ENCODE peak calls at places on chromosomes 11 and 22, in five cellular contexts. One of them, this sample, is unnamed.

GRCh38 chr11:110438017-110438416 is 8.3 kb downstream of the FDX1 start:
- DNase-seq in AG09309: no peak
- DNase-seq in activated B cell treated with CpG ODN at 0.5 μM for 24 hours: no peak
- DNase-seq in A549: no peak
- DNase-seq in Peyer's patch: no peak
- DNase-seq in this sample: no peak

GRCh38 chr11:16607675-16608644 is 130.5 kb upstream of the C11orf58 start:
- DNase-seq in A549: no peak
- DNase-seq in activated B cell treated with CpG ODN at 0.5 μM for 24 hours: no peak
- DNase-seq in AG09309: no peak
- DNase-seq in Peyer's patch: peak
- DNase-seq in this sample: no peak

GRCh38 chr11:45665206-45665932 is at the start of gene CHST1:
- DNase-seq in A549: no peak
- DNase-seq in AG09309: no peak
- DNase-seq in Peyer's patch: peak
- DNase-seq in activated B cell treated with CpG ODN at 0.5 μM for 24 hours: no peak
- DNase-seq in this sample: peak

GRCh38 chr11:69981119-69981770 is 96.9 kb upstream of the ANO1 start:
- DNase-seq in activated B cell treated with CpG ODN at 0.5 μM for 24 hours: no peak
- DNase-seq in A549: no peak
- DNase-seq in Peyer's patch: no peak
- DNase-seq in AG09309: no peak
- DNase-seq in this sample: no peak

GRCh38 chr11:2512431-2513407 is 67.9 kb downstream of the KCNQ1 start:
- DNase-seq in activated B cell treated with CpG ODN at 0.5 μM for 24 hours: peak
- DNase-seq in A549: no peak
- DNase-seq in Peyer's patch: peak
- DNase-seq in AG09309: no peak
- DNase-seq in this sample: no peak

GRCh38 chr11:18633256-18634139 is 644 bp downstream of the SPTY2D1 start:
- DNase-seq in Peyer's patch: no peak
- DNase-seq in activated B cell treated with CpG ODN at 0.5 μM for 24 hours: no peak
- DNase-seq in AG09309: no peak
- DNase-seq in A549: no peak
- DNase-seq in this sample: no peak

GRCh38 chr22:33756508-33756949 is 163.7 kb downstream of the LARGE1 start:
- DNase-seq in Peyer's patch: no peak
- DNase-seq in AG09309: no peak
- DNase-seq in A549: no peak
- DNase-seq in activated B cell treated with CpG ODN at 0.5 μM for 24 hours: no peak
- DNase-seq in this sample: no peak

GRCh38 chr11:74013141-74013540 is 4.3 kb upstream of the UCP3 start:
- DNase-seq in AG09309: no peak
- DNase-seq in Peyer's patch: no peak
- DNase-seq in activated B cell treated with CpG ODN at 0.5 μM for 24 hours: no peak
- DNase-seq in A549: no peak
- DNase-seq in this sample: no peak

GRCh38 chr22:17818166-17818565 is 43.9 kb upstream of the BID start:
- DNase-seq in activated B cell treated with CpG ODN at 0.5 μM for 24 hours: no peak
- DNase-seq in Peyer's patch: no peak
- DNase-seq in A549: no peak
- DNase-seq in AG09309: no peak
- DNase-seq in this sample: no peak

GRCh38 chr11:76657139-76657823 is 13.3 kb downstream of the LRRC32 start:
- DNase-seq in A549: no peak
- DNase-seq in activated B cell treated with CpG ODN at 0.5 μM for 24 hours: peak
- DNase-seq in Peyer's patch: peak
- DNase-seq in AG09309: no peak
- DNase-seq in this sample: no peak

GRCh38 chr11:62548545-62549335 is 2.1 kb upstream of the AHNAK start:
- DNase-seq in activated B cell treated with CpG ODN at 0.5 μM for 24 hours: no peak
- DNase-seq in AG09309: no peak
- DNase-seq in A549: peak
- DNase-seq in Peyer's patch: no peak
- DNase-seq in this sample: no peak

GRCh38 chr22:35314161-35314942 is 14.7 kb downstream of the TOM1 start:
- DNase-seq in AG09309: no peak
- DNase-seq in Peyer's patch: peak
- DNase-seq in A549: no peak
- DNase-seq in activated B cell treated with CpG ODN at 0.5 μM for 24 hours: peak
- DNase-seq in this sample: no peak

GRCh38 chr11:34997872-34998548 is 81.6 kb downstream of the PDHX start:
- DNase-seq in activated B cell treated with CpG ODN at 0.5 μM for 24 hours: no peak
- DNase-seq in AG09309: no peak
- DNase-seq in Peyer's patch: no peak
- DNase-seq in A549: no peak
- DNase-seq in this sample: no peak

GRCh38 chr11:128095459-128096096 is 491.8 kb downstream of the ETS1 start:
- DNase-seq in activated B cell treated with CpG ODN at 0.5 μM for 24 hours: no peak
- DNase-seq in Peyer's patch: no peak
- DNase-seq in AG09309: peak
- DNase-seq in A549: no peak
- DNase-seq in this sample: no peak

GRCh38 chr22:48240165-48240934 is 1477.9 kb downstream of the TBC1D22A start:
- DNase-seq in Peyer's patch: no peak
- DNase-seq in activated B cell treated with CpG ODN at 0.5 μM for 24 hours: no peak
- DNase-seq in A549: no peak
- DNase-seq in AG09309: no peak
- DNase-seq in this sample: no peak

GRCh38 chr11:102244681-102245409 is 72.4 kb upstream of the BIRC3 start:
- DNase-seq in Peyer's patch: no peak
- DNase-seq in activated B cell treated with CpG ODN at 0.5 μM for 24 hours: no peak
- DNase-seq in A549: peak
- DNase-seq in AG09309: no peak
- DNase-seq in this sample: no peak

GRCh38 chr22:23414727-23415489 is 165.2 kb downstream of the IGLL1 start:
- DNase-seq in activated B cell treated with CpG ODN at 0.5 μM for 24 hours: no peak
- DNase-seq in Peyer's patch: no peak
- DNase-seq in AG09309: no peak
- DNase-seq in A549: no peak
- DNase-seq in this sample: no peak

GRCh38 chr11:34219862-34220490 is 114.5 kb downstream of the NAT10 start:
- DNase-seq in Peyer's patch: no peak
- DNase-seq in activated B cell treated with CpG ODN at 0.5 μM for 24 hours: no peak
- DNase-seq in A549: no peak
- DNase-seq in AG09309: no peak
- DNase-seq in this sample: no peak

GRCh38 chr11:63558459-63559157 is 4.6 kb downstream of the PLAAT2 start:
- DNase-seq in Peyer's patch: peak
- DNase-seq in A549: no peak
- DNase-seq in AG09309: no peak
- DNase-seq in activated B cell treated with CpG ODN at 0.5 μM for 24 hours: no peak
- DNase-seq in this sample: no peak

GRCh38 chr22:26086359-26086758 is 82.9 kb upstream of the SEZ6L start:
- DNase-seq in Peyer's patch: no peak
- DNase-seq in activated B cell treated with CpG ODN at 0.5 μM for 24 hours: no peak
- DNase-seq in A549: no peak
- DNase-seq in AG09309: no peak
- DNase-seq in this sample: no peak
- TF ChIP-seq CTCF in Peyer's patch: no peak
- TF ChIP-seq CTCF in activated B cell treated with CpG ODN at 0.5 μM for 24 hours: no peak
- TF ChIP-seq CTCF in A549: no peak
- TF ChIP-seq CTCF in AG09309: no peak
- TF ChIP-seq CTCF in this sample: no peak

GRCh38 chr11:12598330-12599256 is 75.6 kb upstream of the TEAD1 start:
- DNase-seq in AG09309: no peak
- DNase-seq in Peyer's patch: no peak
- DNase-seq in A549: no peak
- DNase-seq in activated B cell treated with CpG ODN at 0.5 μM for 24 hours: no peak
- DNase-seq in this sample: no peak

GRCh38 chr11:12603362-12604088 is 70.7 kb upstream of the TEAD1 start:
- DNase-seq in Peyer's patch: no peak
- DNase-seq in A549: no peak
- DNase-seq in AG09309: no peak
- DNase-seq in activated B cell treated with CpG ODN at 0.5 μM for 24 hours: no peak
- DNase-seq in this sample: no peak

GRCh38 chr11:12600829-12601228 is 73.4 kb upstream of the TEAD1 start:
- DNase-seq in AG09309: no peak
- DNase-seq in Peyer's patch: no peak
- DNase-seq in A549: no peak
- DNase-seq in activated B cell treated with CpG ODN at 0.5 μM for 24 hours: no peak
- DNase-seq in this sample: no peak

GRCh38 chr11:12602421-12602820 is 71.8 kb upstream of the TEAD1 start:
- DNase-seq in Peyer's patch: no peak
- DNase-seq in AG09309: no peak
- DNase-seq in activated B cell treated with CpG ODN at 0.5 μM for 24 hours: no peak
- DNase-seq in A549: no peak
- DNase-seq in this sample: no peak

GRCh38 chr11:12599408-12600143 is 74.6 kb upstream of the TEAD1 start:
- DNase-seq in A549: peak
- DNase-seq in activated B cell treated with CpG ODN at 0.5 μM for 24 hours: no peak
- DNase-seq in AG09309: no peak
- DNase-seq in Peyer's patch: peak
- DNase-seq in this sample: peak
- TF ChIP-seq CTCF in A549: peak
- TF ChIP-seq CTCF in activated B cell treated with CpG ODN at 0.5 μM for 24 hours: peak
- TF ChIP-seq CTCF in AG09309: peak
- TF ChIP-seq CTCF in Peyer's patch: peak
- TF ChIP-seq CTCF in this sample: peak

GRCh38 chr11:47646019-47646418 is 3.7 kb upstream of the MTCH2 start:
- DNase-seq in Peyer's patch: no peak
- DNase-seq in activated B cell treated with CpG ODN at 0.5 μM for 24 hours: no peak
- DNase-seq in A549: no peak
- DNase-seq in AG09309: no peak
- DNase-seq in this sample: no peak

GRCh38 chr11:47645500-47645899 is 3.1 kb upstream of the MTCH2 start:
- DNase-seq in Peyer's patch: no peak
- DNase-seq in A549: no peak
- DNase-seq in AG09309: no peak
- DNase-seq in activated B cell treated with CpG ODN at 0.5 μM for 24 hours: no peak
- DNase-seq in this sample: no peak

GRCh38 chr11:47641585-47642098 is 717 bp downstream of the MTCH2 start:
- DNase-seq in AG09309: no peak
- DNase-seq in A549: no peak
- DNase-seq in Peyer's patch: no peak
- DNase-seq in activated B cell treated with CpG ODN at 0.5 μM for 24 hours: no peak
- DNase-seq in this sample: no peak

DNA sequence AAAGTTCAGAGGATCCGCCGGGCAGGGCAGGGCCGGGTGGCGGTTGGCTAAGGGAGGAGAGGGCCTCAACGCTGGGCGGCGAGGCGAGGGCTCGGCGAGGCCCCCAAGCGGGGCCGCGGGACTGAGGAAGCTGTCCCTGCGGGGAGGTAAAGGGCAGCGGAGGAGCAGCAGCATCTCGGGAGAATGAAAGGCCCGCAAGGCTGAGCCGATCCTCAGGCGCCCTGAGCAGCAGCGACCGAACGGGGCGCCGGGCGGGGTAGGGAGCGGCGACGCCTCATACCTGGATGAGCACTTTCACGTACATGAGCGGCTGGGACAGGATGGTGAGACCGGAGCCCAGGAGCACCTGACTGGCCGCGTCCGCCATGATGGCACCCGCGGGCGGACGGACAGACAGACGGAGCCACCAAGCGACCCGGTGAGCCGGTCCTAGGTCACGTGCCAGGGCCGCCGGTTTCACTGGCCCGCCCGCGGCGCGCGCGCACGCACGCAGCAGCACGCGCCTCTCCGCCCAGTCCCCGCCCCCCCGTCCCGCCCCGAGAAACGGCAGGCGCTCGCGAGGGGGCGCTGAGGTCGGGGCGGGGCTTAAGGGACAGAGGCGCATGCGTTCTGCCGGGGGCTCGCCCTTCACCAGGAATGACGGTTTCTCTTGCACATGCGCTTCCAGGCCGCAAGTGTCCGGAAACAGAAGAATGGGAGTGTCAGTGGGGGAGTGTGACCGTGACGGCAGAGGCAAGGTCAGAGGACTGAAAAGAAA is at the start of gene MTCH2:
- DNase-seq in A549: peak
- DNase-seq in activated B cell treated with CpG ODN at 0.5 μM for 24 hours: peak
- DNase-seq in AG09309: peak
- DNase-seq in Peyer's patch: peak
- DNase-seq in this sample: peak
- TF ChIP-seq CTCF in A549: peak
- TF ChIP-seq CTCF in activated B cell treated with CpG ODN at 0.5 μM for 24 hours: no peak
- TF ChIP-seq CTCF in AG09309: no peak
- TF ChIP-seq CTCF in Peyer's patch: peak
- TF ChIP-seq CTCF in this sample: peak

GRCh38 chr11:121067453-121067852 is 33.6 kb upstream of the TECTA start:
- DNase-seq in Peyer's patch: no peak
- DNase-seq in A549: no peak
- DNase-seq in AG09309: no peak
- DNase-seq in activated B cell treated with CpG ODN at 0.5 μM for 24 hours: no peak
- DNase-seq in this sample: no peak

GRCh38 chr11:121059605-121060004 is 35.7 kb downstream of the TBCEL start:
- DNase-seq in A549: no peak
- DNase-seq in AG09309: no peak
- DNase-seq in activated B cell treated with CpG ODN at 0.5 μM for 24 hours: no peak
- DNase-seq in Peyer's patch: no peak
- DNase-seq in this sample: no peak

GRCh38 chr11:121067026-121067425 is 34.0 kb upstream of the TECTA start:
- DNase-seq in activated B cell treated with CpG ODN at 0.5 μM for 24 hours: no peak
- DNase-seq in Peyer's patch: no peak
- DNase-seq in AG09309: no peak
- DNase-seq in A549: no peak
- DNase-seq in this sample: no peak

GRCh38 chr11:121066623-121067022 is 34.4 kb upstream of the TECTA start:
- DNase-seq in activated B cell treated with CpG ODN at 0.5 μM for 24 hours: no peak
- DNase-seq in Peyer's patch: no peak
- DNase-seq in AG09309: no peak
- DNase-seq in A549: no peak
- DNase-seq in this sample: no peak

GRCh38 chr11:121063728-121064127 is 37.3 kb upstream of the TECTA start:
- DNase-seq in AG09309: no peak
- DNase-seq in activated B cell treated with CpG ODN at 0.5 μM for 24 hours: no peak
- DNase-seq in A549: peak
- DNase-seq in Peyer's patch: no peak
- DNase-seq in this sample: no peak
- TF ChIP-seq CTCF in AG09309: peak
- TF ChIP-seq CTCF in activated B cell treated with CpG ODN at 0.5 μM for 24 hours: no peak
- TF ChIP-seq CTCF in A549: no peak
- TF ChIP-seq CTCF in Peyer's patch: peak
- TF ChIP-seq CTCF in this sample: peak

This sample was measured in progenitor cell of endocrine pancreas.